ENCODE peak calls at places on chromosomes 13 and 19, in ten cellular contexts. One of them, this sample, is unnamed.
A peak's percentile ranks its signal among the peaks of the same experiment; 100 is the strongest.

GRCh38 chr13:23695711-23696512 is 125.7 kb downstream of the TNFRSF19 start:
- DNase-seq in bronchial epithelial cell: no peak
- DNase-seq in lower lobe of right lung: peak; percentile 73
- DNase-seq in OCI-LY7: peak; percentile 8
- DNase-seq in BE2C: no peak
- DNase-seq in tibial artery: no peak
- DNase-seq in pancreas: no peak
- DNase-seq in thoracic aorta: no peak
- DNase-seq in upper lobe of right lung: peak; percentile 73
- DNase-seq in mucosa of descending colon: peak; percentile 54
- DNase-seq in this sample: no peak

GRCh38 chr19:36488816-36489138 is 584 bp downstream of the ZNF566 start:
- DNase-seq in bronchial epithelial cell: no peak
- DNase-seq in upper lobe of right lung: no peak
- DNase-seq in OCI-LY7: peak; percentile 63
- DNase-seq in thoracic aorta: no peak
- DNase-seq in lower lobe of right lung: no peak
- DNase-seq in tibial artery: no peak
- DNase-seq in BE2C: peak; percentile 49
- DNase-seq in mucosa of descending colon: no peak
- DNase-seq in pancreas: no peak
- DNase-seq in this sample: no peak

GRCh38 chr19:46416077-46416709 is 2.8 kb upstream of the CCDC8 start:
- DNase-seq in lower lobe of right lung: peak; percentile 89
- DNase-seq in pancreas: peak; percentile 84
- DNase-seq in BE2C: peak; percentile 95
- DNase-seq in OCI-LY7: peak; percentile 77
- DNase-seq in thoracic aorta: peak; percentile 73
- DNase-seq in mucosa of descending colon: peak; percentile 71
- DNase-seq in bronchial epithelial cell: peak; percentile 41
- DNase-seq in upper lobe of right lung: peak; percentile 92
- DNase-seq in tibial artery: peak; percentile 92
- DNase-seq in this sample: peak; percentile 42

GRCh38 chr13:112246731-112247470 is 129.3 kb upstream of the SPACA7 start:
- DNase-seq in upper lobe of right lung: peak; percentile 57
- DNase-seq in BE2C: no peak
- DNase-seq in lower lobe of right lung: no peak
- DNase-seq in tibial artery: no peak
- DNase-seq in pancreas: no peak
- DNase-seq in OCI-LY7: no peak
- DNase-seq in bronchial epithelial cell: no peak
- DNase-seq in mucosa of descending colon: no peak
- DNase-seq in thoracic aorta: no peak
- DNase-seq in this sample: no peak

GRCh38 chr13:47397739-47398138 is 500.9 kb upstream of the HTR2A start:
- DNase-seq in bronchial epithelial cell: peak; percentile 44
- DNase-seq in lower lobe of right lung: no peak
- DNase-seq in tibial artery: no peak
- DNase-seq in BE2C: no peak
- DNase-seq in mucosa of descending colon: no peak
- DNase-seq in pancreas: no peak
- DNase-seq in OCI-LY7: no peak
- DNase-seq in upper lobe of right lung: no peak
- DNase-seq in thoracic aorta: no peak
- DNase-seq in this sample: no peak

GRCh38 chr13:41562083-41562482 is 104.7 kb downstream of the RGCC start:
- DNase-seq in bronchial epithelial cell: peak; percentile 25
- DNase-seq in BE2C: no peak
- DNase-seq in mucosa of descending colon: no peak
- DNase-seq in thoracic aorta: no peak
- DNase-seq in OCI-LY7: no peak
- DNase-seq in tibial artery: no peak
- DNase-seq in upper lobe of right lung: no peak
- DNase-seq in lower lobe of right lung: no peak
- DNase-seq in pancreas: no peak
- DNase-seq in this sample: no peak

GRCh38 chr13:24220086-24220703 is 59.7 kb downstream of the SPATA13 start:
- DNase-seq in upper lobe of right lung: no peak
- DNase-seq in mucosa of descending colon: no peak
- DNase-seq in OCI-LY7: peak; percentile 81
- DNase-seq in tibial artery: no peak
- DNase-seq in lower lobe of right lung: no peak
- DNase-seq in thoracic aorta: peak; percentile 33
- DNase-seq in BE2C: peak; percentile 56
- DNase-seq in bronchial epithelial cell: peak; percentile 78
- DNase-seq in pancreas: peak; percentile 73
- DNase-seq in this sample: no peak

GRCh38 chr13:74695021-74695800 is 561.0 kb upstream of the KLF12 start:
- DNase-seq in tibial artery: no peak
- DNase-seq in mucosa of descending colon: no peak
- DNase-seq in bronchial epithelial cell: no peak
- DNase-seq in upper lobe of right lung: no peak
- DNase-seq in pancreas: no peak
- DNase-seq in BE2C: no peak
- DNase-seq in thoracic aorta: no peak
- DNase-seq in OCI-LY7: no peak
- DNase-seq in lower lobe of right lung: no peak
- DNase-seq in this sample: no peak

GRCh38 chr19:4425531-4425930 is 23.1 kb downstream of the CHAF1A start:
- DNase-seq in OCI-LY7: no peak
- DNase-seq in bronchial epithelial cell: no peak
- DNase-seq in thoracic aorta: no peak
- DNase-seq in pancreas: no peak
- DNase-seq in mucosa of descending colon: no peak
- DNase-seq in lower lobe of right lung: no peak
- DNase-seq in tibial artery: no peak
- DNase-seq in BE2C: no peak
- DNase-seq in upper lobe of right lung: no peak
- DNase-seq in this sample: peak; percentile 42

GRCh38 chr13:37475966-37476365 is 122.6 kb downstream of the POSTN start:
- DNase-seq in mucosa of descending colon: no peak
- DNase-seq in BE2C: no peak
- DNase-seq in bronchial epithelial cell: peak; percentile 47
- DNase-seq in upper lobe of right lung: no peak
- DNase-seq in OCI-LY7: no peak
- DNase-seq in lower lobe of right lung: no peak
- DNase-seq in tibial artery: no peak
- DNase-seq in thoracic aorta: no peak
- DNase-seq in pancreas: no peak
- DNase-seq in this sample: no peak

GRCh38 chr19:35710784-35711723 is 6.7 kb downstream of the ZBTB32 start:
- DNase-seq in mucosa of descending colon: no peak
- DNase-seq in thoracic aorta: no peak
- DNase-seq in pancreas: no peak
- DNase-seq in lower lobe of right lung: no peak
- DNase-seq in tibial artery: no peak
- DNase-seq in upper lobe of right lung: no peak
- DNase-seq in BE2C: no peak
- DNase-seq in OCI-LY7: peak; percentile 45
- DNase-seq in bronchial epithelial cell: no peak
- DNase-seq in this sample: no peak

GRCh38 chr13:33873251-33873908 is 55.4 kb downstream of the RFC3 start:
- DNase-seq in lower lobe of right lung: no peak
- DNase-seq in OCI-LY7: no peak
- DNase-seq in BE2C: no peak
- DNase-seq in bronchial epithelial cell: no peak
- DNase-seq in thoracic aorta: no peak
- DNase-seq in pancreas: no peak
- DNase-seq in tibial artery: no peak
- DNase-seq in upper lobe of right lung: no peak
- DNase-seq in mucosa of descending colon: no peak
- DNase-seq in this sample: no peak

GRCh38 chr13:33876716-33877394 is 58.9 kb downstream of the RFC3 start:
- DNase-seq in tibial artery: no peak
- DNase-seq in OCI-LY7: no peak
- DNase-seq in lower lobe of right lung: no peak
- DNase-seq in upper lobe of right lung: no peak
- DNase-seq in bronchial epithelial cell: no peak
- DNase-seq in mucosa of descending colon: no peak
- DNase-seq in BE2C: no peak
- DNase-seq in thoracic aorta: no peak
- DNase-seq in pancreas: no peak
- DNase-seq in this sample: no peak

GRCh38 chr13:33875658-33876401 is 57.9 kb downstream of the RFC3 start:
- DNase-seq in BE2C: no peak
- DNase-seq in thoracic aorta: no peak
- DNase-seq in bronchial epithelial cell: no peak
- DNase-seq in upper lobe of right lung: no peak
- DNase-seq in tibial artery: no peak
- DNase-seq in pancreas: no peak
- DNase-seq in mucosa of descending colon: no peak
- DNase-seq in lower lobe of right lung: no peak
- DNase-seq in OCI-LY7: no peak
- DNase-seq in this sample: no peak

GRCh38 chr13:33872005-33872351 is 54.0 kb downstream of the RFC3 start:
- DNase-seq in mucosa of descending colon: no peak
- DNase-seq in lower lobe of right lung: no peak
- DNase-seq in bronchial epithelial cell: no peak
- DNase-seq in tibial artery: no peak
- DNase-seq in BE2C: no peak
- DNase-seq in upper lobe of right lung: no peak
- DNase-seq in OCI-LY7: no peak
- DNase-seq in pancreas: no peak
- DNase-seq in thoracic aorta: no peak
- DNase-seq in this sample: no peak

GRCh38 chr13:33874871-33875270 is 56.9 kb downstream of the RFC3 start:
- DNase-seq in BE2C: no peak
- DNase-seq in upper lobe of right lung: no peak
- DNase-seq in tibial artery: no peak
- DNase-seq in bronchial epithelial cell: no peak
- DNase-seq in mucosa of descending colon: no peak
- DNase-seq in OCI-LY7: no peak
- DNase-seq in thoracic aorta: no peak
- DNase-seq in lower lobe of right lung: no peak
- DNase-seq in pancreas: no peak
- DNase-seq in this sample: no peak
- TF ChIP-seq CTCF in BE2C: peak; percentile 59
- TF ChIP-seq CTCF in upper lobe of right lung: no peak
- TF ChIP-seq CTCF in tibial artery: no peak
- TF ChIP-seq CTCF in bronchial epithelial cell: no peak
- TF ChIP-seq CTCF in mucosa of descending colon: no peak
- TF ChIP-seq CTCF in OCI-LY7: peak; percentile 26
- TF ChIP-seq CTCF in thoracic aorta: no peak
- TF ChIP-seq CTCF in lower lobe of right lung: no peak
- TF ChIP-seq CTCF in pancreas: no peak
- TF ChIP-seq CTCF in this sample: peak; percentile 24

GRCh38 chr13:85543144-85543543 is 256.1 kb downstream of the SLITRK6 start:
- DNase-seq in bronchial epithelial cell: peak; percentile 55
- DNase-seq in OCI-LY7: no peak
- DNase-seq in mucosa of descending colon: no peak
- DNase-seq in lower lobe of right lung: no peak
- DNase-seq in tibial artery: no peak
- DNase-seq in upper lobe of right lung: no peak
- DNase-seq in pancreas: no peak
- DNase-seq in thoracic aorta: no peak
- DNase-seq in BE2C: no peak
- DNase-seq in this sample: no peak

GRCh38 chr13:85538957-85539356 is 260.3 kb downstream of the SLITRK6 start:
- DNase-seq in thoracic aorta: no peak
- DNase-seq in upper lobe of right lung: no peak
- DNase-seq in BE2C: no peak
- DNase-seq in pancreas: no peak
- DNase-seq in tibial artery: no peak
- DNase-seq in bronchial epithelial cell: peak; percentile 71
- DNase-seq in mucosa of descending colon: no peak
- DNase-seq in lower lobe of right lung: no peak
- DNase-seq in OCI-LY7: no peak
- DNase-seq in this sample: no peak

GRCh38 chr13:85536706-85537105 is 262.5 kb downstream of the SLITRK6 start:
- DNase-seq in mucosa of descending colon: no peak
- DNase-seq in bronchial epithelial cell: peak; percentile 77
- DNase-seq in pancreas: no peak
- DNase-seq in upper lobe of right lung: no peak
- DNase-seq in thoracic aorta: no peak
- DNase-seq in tibial artery: no peak
- DNase-seq in lower lobe of right lung: no peak
- DNase-seq in BE2C: no peak
- DNase-seq in OCI-LY7: no peak
- DNase-seq in this sample: no peak

GRCh38 chr13:85544756-85545155 is 254.5 kb downstream of the SLITRK6 start:
- DNase-seq in lower lobe of right lung: no peak
- DNase-seq in mucosa of descending colon: no peak
- DNase-seq in bronchial epithelial cell: no peak
- DNase-seq in pancreas: no peak
- DNase-seq in OCI-LY7: no peak
- DNase-seq in upper lobe of right lung: no peak
- DNase-seq in BE2C: no peak
- DNase-seq in tibial artery: no peak
- DNase-seq in thoracic aorta: no peak
- DNase-seq in this sample: no peak

DNA sequence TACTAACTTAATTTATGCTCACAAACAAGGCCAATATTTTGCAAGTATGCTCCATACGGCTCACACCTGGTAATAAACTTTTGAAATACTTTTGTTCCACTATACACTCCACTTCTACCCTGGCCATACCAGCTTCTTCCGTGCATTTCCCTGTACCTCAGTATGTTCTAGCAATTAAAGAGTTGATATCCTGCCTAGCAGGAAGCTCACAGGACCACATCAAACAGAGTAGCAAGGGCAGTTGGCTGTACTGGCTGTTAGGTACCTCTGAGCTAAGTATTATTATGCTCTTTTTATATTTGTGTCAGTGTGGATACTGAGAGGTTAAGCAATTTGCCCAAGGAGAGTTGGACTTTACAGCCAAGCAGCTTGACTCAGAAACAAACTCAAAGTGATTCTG is 257.7 kb downstream of the SLITRK6 start:
- DNase-seq in BE2C: no peak
- DNase-seq in pancreas: no peak
- DNase-seq in lower lobe of right lung: no peak
- DNase-seq in tibial artery: no peak
- DNase-seq in bronchial epithelial cell: no peak
- DNase-seq in upper lobe of right lung: no peak
- DNase-seq in thoracic aorta: no peak
- DNase-seq in OCI-LY7: peak; percentile 22
- DNase-seq in mucosa of descending colon: no peak
- DNase-seq in this sample: no peak
- H3K36me3 ChIP-seq in BE2C: no peaks in the 10 kb centered on the region
- H3K36me3 ChIP-seq in pancreas: no peaks in the 10 kb centered on the region
- H3K36me3 ChIP-seq in lower lobe of right lung: no peaks in the 10 kb centered on the region
- H3K36me3 ChIP-seq in tibial artery: no peaks in the 10 kb centered on the region
- H3K36me3 ChIP-seq in bronchial epithelial cell: no peaks in the 10 kb centered on the region
- H3K36me3 ChIP-seq in upper lobe of right lung: no peaks in the 10 kb centered on the region
- H3K36me3 ChIP-seq in thoracic aorta: no peaks in the 10 kb centered on the region
- H3K36me3 ChIP-seq in OCI-LY7: no peaks in the 10 kb centered on the region
- H3K36me3 ChIP-seq in mucosa of descending colon: no peaks in the 10 kb centered on the region
- H3K36me3 ChIP-seq in this sample: no peaks in the 10 kb centered on the region

GRCh38 chr19:48529156-48529555 is 17.5 kb upstream of the LMTK3 start:
- DNase-seq in upper lobe of right lung: no peak
- DNase-seq in thoracic aorta: no peak
- DNase-seq in BE2C: no peak
- DNase-seq in bronchial epithelial cell: no peak
- DNase-seq in tibial artery: no peak
- DNase-seq in pancreas: no peak
- DNase-seq in mucosa of descending colon: no peak
- DNase-seq in OCI-LY7: no peak
- DNase-seq in lower lobe of right lung: no peak
- DNase-seq in this sample: no peak
- TF ChIP-seq CTCF in upper lobe of right lung: no peak
- TF ChIP-seq CTCF in thoracic aorta: no peak
- TF ChIP-seq CTCF in BE2C: no peak
- TF ChIP-seq CTCF in bronchial epithelial cell: no peak
- TF ChIP-seq CTCF in tibial artery: no peak
- TF ChIP-seq CTCF in pancreas: no peak
- TF ChIP-seq CTCF in mucosa of descending colon: no peak
- TF ChIP-seq CTCF in OCI-LY7: no peak
- TF ChIP-seq CTCF in lower lobe of right lung: no peak
- TF ChIP-seq CTCF in this sample: no peak

GRCh38 chr19:2217591-2217990 is 18.5 kb downstream of the PLEKHJ1 start:
- DNase-seq in thoracic aorta: no peak
- DNase-seq in upper lobe of right lung: no peak
- DNase-seq in bronchial epithelial cell: no peak
- DNase-seq in OCI-LY7: no peak
- DNase-seq in BE2C: no peak
- DNase-seq in tibial artery: no peak
- DNase-seq in mucosa of descending colon: no peak
- DNase-seq in pancreas: no peak
- DNase-seq in lower lobe of right lung: no peak
- DNase-seq in this sample: no peak
- H3K36me3 ChIP-seq in thoracic aorta: peaks cover 50% of the 10 kb centered on the region
- H3K36me3 ChIP-seq in upper lobe of right lung: peaks cover 95% of the 10 kb centered on the region
- H3K36me3 ChIP-seq in bronchial epithelial cell: peaks cover 51% of the 10 kb centered on the region
- H3K36me3 ChIP-seq in OCI-LY7: peaks cover 79% of the 10 kb centered on the region
- H3K36me3 ChIP-seq in BE2C: peaks cover 94% of the 10 kb centered on the region
- H3K36me3 ChIP-seq in tibial artery: peaks cover 99% of the 10 kb centered on the region
- H3K36me3 ChIP-seq in mucosa of descending colon: peaks cover 23% of the 10 kb centered on the region
- H3K36me3 ChIP-seq in pancreas: peaks cover 11% of the 10 kb centered on the region
- H3K36me3 ChIP-seq in lower lobe of right lung: peaks cover 99% of the 10 kb centered on the region
- H3K36me3 ChIP-seq in this sample: peaks cover 65% of the 10 kb centered on the region